ENCODE peak calls at places on chromosome 1, in eight cellular contexts. X is pancreas; O is psoas muscle; E is GM23248; R is K562; C is kidney; K is CD8-positive, alpha-beta memory T cell; A is heart right ventricle. W is an unnamed sample. For H3K4me1, H3K36me3 and H3K9me3, the result is how much of the 10 kb centered on the place peaks cover.

GRCh38 chr1:202343652-202344349 is 2.1 kb upstream of the UBE2T start:
- DNase-seq in E (peak), A (no peak), C (no peak), X (no peak), R (peak), K (no peak), O (no peak), W (no peak)

GRCh38 chr1:6447818-6448748 is 17.9 kb downstream of the TNFRSF25 start:
- DNase-seq in R (no peak), K (peak), E (no peak), O (no peak), C (no peak), X (no peak), A (no peak), W (no peak)

GRCh38 chr1:47894718-47895393 is 102.3 kb downstream of the TRABD2B start:
- DNase-seq in R (no peak), E (peak), A (no peak), O (no peak), C (peak), X (no peak), K (no peak), W (no peak)

GRCh38 chr1:114323959-114324825 is 170.5 kb upstream of the SYT6 start:
- DNase-seq in C (no peak), O (no peak), X (no peak), R (no peak), E (no peak), K (no peak), A (no peak), W (no peak)

GRCh38 chr1:100578201-100578600 is 40.3 kb downstream of the GPR88 start:
- DNase-seq in O (no peak), R (no peak), K (no peak), X (no peak), A (no peak), C (no peak), E (peak), W (no peak)

GRCh38 chr1:53911442-53911841 is 17.5 kb downstream of the DIO1 start:
- DNase-seq in O (no peak), E (no peak), K (no peak), X (no peak), C (no peak), R (no peak), A (no peak), W (no peak)

GRCh38 chr1:47915677-47916353 is 81.4 kb downstream of the TRABD2B start:
- DNase-seq in E (no peak), C (no peak), K (no peak), R (no peak), O (no peak), X (no peak), A (no peak), W (no peak)

GRCh38 chr1:37137018-37137417 is 102.7 kb upstream of the GRIK3 start:
- DNase-seq in K (no peak), X (no peak), R (no peak), A (no peak), C (no peak), E (no peak), O (no peak), W (no peak)

GRCh38 chr1:51666463-51666862 is 49.6 kb downstream of the OSBPL9 start:
- DNase-seq in O (no peak), E (peak), X (no peak), K (no peak), C (no peak), R (no peak), A (no peak), W (no peak)

GRCh38 chr1:205565799-205566198 is 61.3 kb downstream of the CDK18 start:
- DNase-seq in K (no peak), A (no peak), R (no peak), O (no peak), C (no peak), E (no peak), X (peak), W (no peak)

GRCh38 chr1:94125551-94126514 is 4.9 kb upstream of the ABCA4 start:
- DNase-seq in R (no peak), C (no peak), E (no peak), K (no peak), X (no peak), O (no peak), A (no peak), W (no peak)

GRCh38 chr1:60924165-60924564 is 158.2 kb upstream of the NFIA start:
- DNase-seq in X (no peak), O (no peak), R (no peak), K (no peak), E (no peak), A (no peak), C (no peak), W (no peak)

GRCh38 chr1:94501426-94501825 is 40.1 kb downstream of the F3 start:
- DNase-seq in E (peak), X (no peak), A (no peak), C (no peak), K (no peak), R (no peak), O (no peak), W (no peak)

GRCh38 chr1:68955424-68955823 is 458.5 kb upstream of the DEPDC1 start:
- DNase-seq in E (peak), C (no peak), R (no peak), X (no peak), O (no peak), A (no peak), K (no peak), W (no peak)

GRCh38 chr1:231065510-231066241 is 25.6 kb upstream of the FAM89A start:
- DNase-seq in A (peak), X (no peak), K (no peak), E (no peak), C (no peak), R (peak), O (no peak), W (no peak)

GRCh38 chr1:214990619-214991018 is 91.9 kb upstream of the KCNK2 start:
- DNase-seq in R (no peak), O (no peak), A (no peak), E (peak), X (no peak), K (no peak), C (no peak), W (no peak)

GRCh38 chr1:192225713-192226112 is 67.5 kb downstream of the RGS18 start:
- DNase-seq in O (no peak), X (no peak), A (no peak), E (peak), C (no peak), R (no peak), K (no peak), W (no peak)

GRCh38 chr1:232589809-232590741 is 39.9 kb downstream of the SIPA1L2 start:
- DNase-seq in X (no peak), A (no peak), O (no peak), R (no peak), E (peak), K (no peak), C (no peak), W (no peak)

GRCh38 chr1:54401799-54402198 is 4.4 kb downstream of the SSBP3 start:
- DNase-seq in X (no peak), O (no peak), E (no peak), A (no peak), C (no peak), R (no peak), K (no peak), W (no peak)

GRCh38 chr1:154459044-154459443 is 43.0 kb upstream of the TDRD10 start:
- DNase-seq in E (no peak), O (no peak), C (no peak), R (no peak), A (no peak), K (no peak), X (no peak), W (peak)

GRCh38 chr1:109425902-109426277 is 358 bp downstream of the PSMA5 start:
- DNase-seq in R (peak), X (no peak), A (no peak), C (no peak), E (peak), O (peak), K (no peak), W (no peak)

GRCh38 chr1:246139745-246140182 is 367.3 kb downstream of the SMYD3 start:
- DNase-seq in X (no peak), K (no peak), C (no peak), O (no peak), A (no peak), R (peak), E (peak), W (no peak)

GRCh38 chr1:201488817-201489581 is 17.9 kb downstream of the CSRP1 start:
- DNase-seq in C (peak), X (peak), A (peak), R (no peak), K (no peak), O (peak), E (peak), W (no peak)

GRCh38 chr1:23343246-23344110 is 606 bp downstream of the HNRNPR start:
- DNase-seq in O (no peak), R (peak), E (peak), K (no peak), X (no peak), C (no peak), A (no peak), W (no peak)

GRCh38 chr1:196607940-196608339 is 300 bp downstream of the KCNT2 start:
- DNase-seq in A (no peak), C (no peak), K (no peak), X (no peak), R (no peak), O (no peak), E (peak), W (no peak)

GRCh38 chr1:9846611-9847171 is 22.9 kb upstream of the CLSTN1 start:
- DNase-seq in E (no peak), A (no peak), C (peak), X (no peak), K (no peak), R (peak), O (peak), W (no peak)

GRCh38 chr1:94636625-94637024 is 95.1 kb upstream of the F3 start:
- DNase-seq in R (no peak), A (no peak), E (peak), C (no peak), K (no peak), O (no peak), X (no peak), W (no peak)

GRCh38 chr1:231734417-231734816 is 107.8 kb downstream of the DISC1 start:
- DNase-seq in O (no peak), X (no peak), C (no peak), R (no peak), E (no peak), K (no peak), A (peak), W (peak)

GRCh38 chr1:212237651-212238050 is 47.6 kb upstream of the PPP2R5A start:
- DNase-seq in X (peak), E (peak), C (no peak), K (no peak), R (peak), A (no peak), O (no peak), W (no peak)

GRCh38 chr1:2821970-2822620 is 20.6 kb upstream of the TTC34 start:
- DNase-seq in E (peak), C (peak), X (peak), K (no peak), A (peak), R (peak), O (peak), W (no peak)

GRCh38 chr1:50189369-50189768 is 80.6 kb downstream of the ELAVL4 start:
- DNase-seq in C (no peak), O (no peak), K (no peak), A (no peak), R (no peak), X (no peak), E (no peak), W (no peak)

GRCh38 chr1:99756598-99756997 is 9.8 kb downstream of the FRRS1 start:
- DNase-seq in A (no peak), O (no peak), E (peak), X (no peak), R (no peak), C (no peak), K (no peak), W (no peak)

GRCh38 chr1:225762444-225762843 is 15.2 kb upstream of the SRP9 start:
- DNase-seq in R (no peak), E (peak), A (no peak), O (no peak), K (no peak), C (no peak), X (no peak), W (peak)

GRCh38 chr1:58932820-58933598 is 149.2 kb upstream of the JUN start:
- DNase-seq in C (peak), E (peak), R (no peak), A (no peak), O (no peak), X (peak), K (no peak), W (no peak)

GRCh38 chr1:169779970-169780369 is 14.7 kb downstream of the METTL18 start:
- DNase-seq in O (no peak), X (no peak), E (peak), R (no peak), K (no peak), A (no peak), C (no peak), W (no peak)

DNA sequence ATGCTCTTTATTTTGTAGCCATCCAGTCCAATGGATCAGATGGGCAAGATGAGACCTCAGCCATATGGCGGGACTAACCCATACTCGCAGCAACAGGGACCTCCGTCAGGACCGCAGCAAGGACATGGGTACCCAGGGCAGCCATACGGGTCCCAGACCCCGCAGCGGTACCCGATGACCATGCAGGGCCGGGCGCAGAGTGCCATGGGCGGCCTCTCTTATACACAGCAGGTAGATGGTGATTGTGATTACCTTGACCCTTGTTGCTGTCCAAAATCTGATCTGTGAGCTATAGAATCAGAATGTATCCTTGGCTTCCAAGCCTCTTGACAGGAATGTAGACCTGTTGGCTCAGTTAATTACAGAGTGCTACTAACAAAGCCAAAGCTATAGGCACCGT is 33.8 kb downstream of the ARID1A start:
- DNase-seq in A (no peak), C (no peak), E (no peak), O (no peak), X (no peak), K (no peak), R (no peak), W (no peak)
- H3K4me1 ChIP-seq in A (half or more), C (under half), E (under half), O (half or more), X (under half), K (half or more), R (under half), W (under half)

GRCh38 chr1:183554577-183554976 is 35.7 kb downstream of the NCF2 start:
- DNase-seq in O (no peak), R (no peak), A (no peak), E (no peak), C (no peak), X (no peak), K (no peak), W (no peak)

GRCh38 chr1:183550915-183551314 is 39.3 kb downstream of the NCF2 start:
- DNase-seq in E (no peak), K (no peak), X (no peak), O (no peak), R (no peak), A (no peak), C (no peak), W (no peak)

GRCh38 chr1:183553769-183554168 is 36.5 kb downstream of the NCF2 start:
- DNase-seq in K (no peak), E (no peak), C (no peak), A (no peak), R (peak), O (no peak), X (no peak), W (no peak)

GRCh38 chr1:183548136-183548535 is 42.1 kb downstream of the NCF2 start:
- DNase-seq in O (no peak), R (no peak), K (no peak), C (no peak), A (no peak), X (no peak), E (no peak), W (no peak)

GRCh38 chr1:183551924-183552323 is 38.3 kb downstream of the NCF2 start:
- DNase-seq in X (no peak), R (no peak), C (no peak), E (no peak), O (no peak), K (no peak), A (no peak), W (no peak)
- H3K36me3 ChIP-seq in X (under half), R (half or more), C (under half), E (under half), O (under half), K (under half), A (half or more), W (under half)

GRCh38 chr1:227604446-227604845 is 41.1 kb downstream of the ZNF678 start:
- DNase-seq in C (no peak), A (no peak), E (no peak), R (no peak), K (no peak), X (no peak), O (no peak), W (no peak)
- H3K9me3 ChIP-seq in C (under half), A (under half), E (under half), R (under half), K (under half), X (under half), O (under half), W (under half)

DNA sequence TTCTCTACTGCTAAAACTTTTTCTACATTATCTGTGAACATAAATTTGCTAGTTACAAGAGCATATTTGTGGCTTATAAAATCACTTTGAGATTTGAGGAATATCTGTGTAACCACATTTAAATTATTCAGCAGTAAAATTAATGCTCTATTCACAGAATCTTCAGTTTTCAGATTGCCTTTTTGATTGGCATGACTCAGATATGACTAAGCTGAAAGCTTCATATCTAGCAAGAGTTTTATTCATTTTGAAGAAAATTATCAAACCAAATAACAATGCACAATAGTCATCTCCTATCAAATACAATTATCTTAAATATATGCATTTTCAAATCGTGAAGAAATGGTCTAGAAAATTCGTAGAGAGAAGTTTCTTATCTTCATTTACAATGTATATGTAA is 1498.2 kb upstream of the B3GALT2 start:
- DNase-seq in X (no peak), E (no peak), C (no peak), A (no peak), R (no peak), K (no peak), O (no peak), W (no peak)
- H3K4me1 ChIP-seq in X (under half), E (under half), C (under half), A (under half), R (under half), K (under half), O (under half), W (under half)

GRCh38 chr1:25569599-25570458 is 26.4 kb downstream of the LDLRAP1 start:
- DNase-seq in R (peak), X (no peak), E (peak), K (no peak), A (no peak), C (peak), O (no peak), W (no peak)

GRCh38 chr1:25572107-25572506 is 28.7 kb downstream of the LDLRAP1 start:
- DNase-seq in C (peak), K (no peak), O (no peak), A (no peak), X (no peak), R (no peak), E (peak), W (no peak)

GRCh38 chr1:25568834-25569598 is 25.6 kb downstream of the LDLRAP1 start:
- DNase-seq in K (no peak), O (peak), A (no peak), E (peak), C (no peak), X (no peak), R (peak), W (no peak)

GRCh38 chr1:25571522-25571970 is 28.1 kb downstream of the LDLRAP1 start:
- DNase-seq in C (peak), A (no peak), O (no peak), E (no peak), K (no peak), R (no peak), X (no peak), W (no peak)

GRCh38 chr1:25570798-25571521 is 27.6 kb downstream of the LDLRAP1 start:
- DNase-seq in E (no peak), O (no peak), R (no peak), A (no peak), C (peak), K (no peak), X (no peak), W (no peak)
- H3K36me3 ChIP-seq in E (under half), O (under half), R (under half), A (under half), C (under half), K (under half), X (under half), W (under half)